ENCODE peak calls at places on chromosomes 16 and 17, in seven cellular contexts. H, J, D, V, S, R and O are unnamed samples.
A peak's percentile ranks its signal among the peaks of the same experiment; 100 is the strongest.

GRCh38 chr16:1379054-1379862 is 27.5 kb downstream of the GNPTG start:
- DNase-seq in H (peak; percentile 84), J (no peak), D (peak; percentile 66), V (peak; percentile 74), S (peak; percentile 68), R (peak; percentile 77), O (peak; percentile 52)

GRCh38 chr17:73784015-73784603 is 139.9 kb upstream of the SDK2 start:
- DNase-seq in H (no peak), J (no peak), D (no peak), V (no peak), S (no peak), R (no peak), O (no peak)

GRCh38 chr16:14500791-14501190 is 129.3 kb downstream of the PARN start:
- DNase-seq in H (no peak), J (no peak), D (no peak), V (no peak), S (no peak), R (peak; percentile 59), O (no peak)

GRCh38 chr17:50270430-50271172 is 3.7 kb upstream of the TMEM92 start:
- DNase-seq in H (peak; percentile 71), J (no peak), D (peak; percentile 90), V (peak; percentile 68), S (peak; percentile 63), R (peak; percentile 90), O (peak; percentile 85)

GRCh38 chr16:14344292-14344691 is 273.2 kb downstream of the MRTFB start:
- DNase-seq in H (no peak), J (no peak), D (no peak), V (no peak), S (no peak), R (no peak), O (no peak)

GRCh38 chr17:16962804-16963203 is 9.1 kb downstream of the TNFRSF13B start:
- DNase-seq in H (no peak), J (peak; percentile 41), D (no peak), V (no peak), S (no peak), R (no peak), O (no peak)

GRCh38 chr17:31158741-31159377 is 64.1 kb downstream of the NF1 start:
- DNase-seq in H (no peak), J (no peak), D (peak; percentile 36), V (no peak), S (no peak), R (no peak), O (no peak)

GRCh38 chr17:9484789-9485188 is 90.8 kb downstream of the STX8 start:
- DNase-seq in H (no peak), J (no peak), D (peak; percentile 64), V (peak; percentile 20), S (no peak), R (peak; percentile 63), O (peak; percentile 34)

GRCh38 chr17:69834494-69834893 is 240.5 kb upstream of the KCNJ16 start:
- DNase-seq in H (no peak), J (no peak), D (no peak), V (no peak), S (no peak), R (no peak), O (no peak)

GRCh38 chr17:48878920-48879898 is 13.4 kb upstream of the ATP5MC1 start:
- DNase-seq in H (peak; percentile 79), J (peak; percentile 82), D (peak; percentile 88), V (peak; percentile 83), S (peak; percentile 63), R (peak; percentile 61), O (peak; percentile 67)

GRCh38 chr16:48542020-48542473 is 67.9 kb downstream of the N4BP1 start:
- DNase-seq in H (peak; percentile 30), J (no peak), D (peak; percentile 70), V (peak; percentile 75), S (peak; percentile 37), R (peak; percentile 71), O (peak; percentile 56)

GRCh38 chr16:54242199-54242598 is 44.4 kb downstream of the IRX3 start:
- DNase-seq in H (peak; percentile 29), J (peak; percentile 41), D (no peak), V (no peak), S (no peak), R (no peak), O (no peak)

GRCh38 chr17:77995146-77995852 is 36.8 kb downstream of the TNRC6C start:
- DNase-seq in H (peak; percentile 48), J (no peak), D (no peak), V (no peak), S (no peak), R (peak; percentile 5), O (no peak)

GRCh38 chr16:2518823-2519710 is 1.1 kb upstream of the AMDHD2 start:
- DNase-seq in H (no peak), J (no peak), D (no peak), V (no peak), S (no peak), R (no peak), O (no peak)

GRCh38 chr17:41835214-41835799 is 725 bp downstream of the NT5C3B start:
- DNase-seq in H (no peak), J (no peak), D (no peak), V (no peak), S (no peak), R (no peak), O (no peak)

GRCh38 chr17:34837796-34838195 is 123.5 kb downstream of the CCT6B start:
- DNase-seq in H (no peak), J (no peak), D (no peak), V (no peak), S (no peak), R (no peak), O (no peak)

DNA sequence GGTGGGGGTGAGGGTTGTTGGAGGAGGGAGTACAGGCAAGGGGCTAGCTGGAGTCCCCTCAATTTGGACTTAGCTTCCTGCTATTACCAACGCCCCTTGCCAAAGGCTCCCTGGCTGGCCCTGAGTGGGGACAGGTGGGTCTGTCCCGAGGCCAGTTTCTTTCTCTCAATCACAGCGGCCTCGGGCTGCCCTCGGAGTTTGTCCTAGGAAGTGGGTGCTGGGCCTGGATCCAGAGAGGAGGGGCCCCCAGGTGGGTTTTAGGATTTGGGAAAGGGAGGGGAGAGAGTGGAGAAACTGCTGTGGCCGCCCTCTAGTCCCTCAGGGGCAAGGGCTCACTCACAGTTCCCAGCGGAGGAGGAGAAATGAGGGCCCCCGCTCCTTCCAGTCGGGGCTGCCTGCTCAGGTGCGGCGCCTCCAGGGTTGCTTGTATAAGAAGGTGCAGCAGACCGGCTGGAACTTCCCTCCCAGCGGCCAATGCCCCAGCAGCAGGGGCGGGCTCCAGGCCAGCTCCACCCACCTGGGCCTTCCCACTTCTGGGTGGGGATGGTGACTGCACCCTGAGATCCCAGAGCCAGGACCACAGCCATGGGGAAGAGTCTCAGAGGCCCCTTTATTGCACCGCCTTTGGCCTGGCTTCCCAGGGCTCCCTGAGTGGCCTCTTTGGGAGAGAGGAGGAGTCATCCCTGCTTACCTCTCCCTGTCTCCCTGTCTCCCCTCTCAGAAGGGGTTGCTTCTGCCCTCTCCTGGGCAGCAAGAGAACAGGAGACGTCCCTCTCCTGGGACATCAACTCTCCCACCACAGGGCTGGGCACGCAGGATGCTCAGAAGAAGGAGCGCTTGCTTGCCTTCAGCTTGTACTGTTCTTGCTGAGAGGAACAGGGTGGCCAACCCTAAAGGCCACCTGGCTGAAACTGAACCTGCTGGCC is 112.0 kb upstream of the SMURF2 start:
- DNase-seq in H (peak; percentile 47), J (peak; percentile 95), D (peak; percentile 65), V (peak; percentile 68), S (peak; percentile 47), R (peak; percentile 50), O (peak; percentile 51)
- TF ChIP-seq CTCF in H (peak; percentile 53), J (peak; percentile 89), D (peak; percentile 66), V (peak; percentile 59), S (peak; percentile 80), R (peak; percentile 51), O (peak; percentile 63)

GRCh38 chr17:1111599-1112443 is 68.0 kb downstream of the ABR start:
- DNase-seq in H (no peak), J (no peak), D (no peak), V (no peak), S (no peak), R (peak; percentile 29), O (no peak)
- TF ChIP-seq CTCF in H (no peak), J (no peak), D (no peak), V (no peak), S (no peak), R (no peak), O (no peak)

GRCh38 chr17:61591018-61591417 is at the start of gene NACA2:
- DNase-seq in H (no peak), J (no peak), D (no peak), V (no peak), S (no peak), R (no peak), O (no peak)

GRCh38 chr17:61594294-61594825 is 3.3 kb upstream of the NACA2 start:
- DNase-seq in H (no peak), J (no peak), D (no peak), V (no peak), S (no peak), R (no peak), O (no peak)

GRCh38 chr17:61589990-61590389 is 1.0 kb downstream of the NACA2 start:
- DNase-seq in H (no peak), J (no peak), D (no peak), V (no peak), S (no peak), R (no peak), O (no peak)

GRCh38 chr17:61593404-61593803 is 2.4 kb upstream of the NACA2 start:
- DNase-seq in H (no peak), J (no peak), D (no peak), V (no peak), S (no peak), R (peak; percentile 38), O (no peak)

GRCh38 chr17:61591930-61592329 is 911 bp upstream of the NACA2 start:
- DNase-seq in H (no peak), J (no peak), D (no peak), V (no peak), S (no peak), R (no peak), O (no peak)
- TF ChIP-seq CTCF in H (no peak), J (no peak), D (no peak), V (no peak), S (no peak), R (no peak), O (no peak)

GRCh38 chr16:83888672-83889044 is 10.3 kb upstream of the MLYCD start:
- DNase-seq in H (peak; percentile 60), J (no peak), D (no peak), V (no peak), S (no peak), R (no peak), O (no peak)

GRCh38 chr16:83886199-83886971 is 12.5 kb upstream of the MLYCD start:
- DNase-seq in H (no peak), J (no peak), D (no peak), V (no peak), S (no peak), R (no peak), O (no peak)

GRCh38 chr16:83890359-83890758 is 8.6 kb upstream of the MLYCD start:
- DNase-seq in H (no peak), J (no peak), D (no peak), V (no peak), S (no peak), R (no peak), O (no peak)

GRCh38 chr16:83887564-83887963 is 11.4 kb upstream of the MLYCD start:
- DNase-seq in H (no peak), J (no peak), D (no peak), V (no peak), S (no peak), R (peak; percentile 16), O (no peak)

DNA sequence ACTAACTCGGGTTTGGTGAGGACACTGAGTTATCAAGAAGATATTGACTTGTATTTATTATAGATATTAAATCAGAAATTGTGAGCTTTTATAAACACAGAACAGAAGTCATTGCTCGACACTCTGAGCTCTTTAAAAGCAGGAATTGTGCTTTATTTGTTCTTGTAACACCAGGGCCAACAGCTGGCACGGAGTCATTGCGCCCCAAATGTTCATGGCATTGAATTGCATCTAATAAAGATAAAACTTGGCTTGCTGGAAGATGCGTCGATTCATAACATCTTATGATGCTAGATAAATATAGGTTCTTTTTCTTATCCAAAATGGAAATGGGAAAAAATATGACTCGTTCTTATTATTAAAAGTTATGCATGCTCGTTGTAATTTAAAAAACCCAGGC is 11.8 kb upstream of the MLYCD start:
- DNase-seq in H (no peak), J (peak; percentile 31), D (peak; percentile 23), V (peak; percentile 17), S (no peak), R (peak; percentile 23), O (no peak)
- TF ChIP-seq CTCF in H (peak; percentile 41), J (peak; percentile 81), D (peak; percentile 35), V (peak; percentile 13), S (peak; percentile 39), R (peak; percentile 44), O (peak; percentile 17)